ENCODE peak calls at places on chromosome 14, in four cellular contexts. N is BE2C, C is NCI-H2171, X is GM04504. H is an unnamed sample.

GRCh38 chr14:68787235-68787727 is 5.6 kb downstream of the ZFP36L1 start:
- DNase-seq in C (no peak), X (no peak), N (no peak), H (peak; percentile 55)

GRCh38 chr14:52895000-52895399 is 55.9 kb downstream of the FERMT2 start:
- DNase-seq in X (no peak), N (no peak), C (no peak), H (no peak)

GRCh38 chr14:72810201-72810600 is 83.7 kb downstream of the DPF3 start:
- DNase-seq in N (no peak), C (no peak), X (no peak), H (no peak)

GRCh38 chr14:35286707-35287106 is 5.5 kb upstream of the PSMA6 start:
- DNase-seq in X (no peak), C (no peak), N (no peak), H (no peak)

GRCh38 chr14:51093371-51094281 is 1.3 kb downstream of the TRIM9 start:
- DNase-seq in N (peak; percentile 80), C (peak; percentile 73), X (no peak), H (peak; percentile 60)

GRCh38 chr14:103302966-103303365 is 31.1 kb upstream of the EIF5 start:
- DNase-seq in X (no peak), N (no peak), C (no peak), H (no peak)

GRCh38 chr14:101072531-101072930 is 169.0 kb upstream of the RTL1 start:
- DNase-seq in X (no peak), N (peak; percentile 46), C (no peak), H (no peak)

GRCh38 chr14:72822946-72823611 is 70.8 kb downstream of the DPF3 start:
- DNase-seq in N (peak; percentile 91), C (no peak), X (no peak), H (no peak)

GRCh38 chr14:81594012-81594411 is 60.4 kb upstream of the SEL1L start:
- DNase-seq in N (no peak), C (no peak), X (no peak), H (peak; percentile 36)

GRCh38 chr14:94045563-94046345 is 19.6 kb downstream of the OTUB2 start:
- DNase-seq in X (no peak), C (no peak), N (no peak), H (no peak)

GRCh38 chr14:94536836-94537235 is 24.4 kb upstream of the SERPINA4 start:
- DNase-seq in C (no peak), N (no peak), X (no peak), H (no peak)

GRCh38 chr14:104794641-104795467 is 694 bp downstream of the AKT1 start:
- DNase-seq in X (no peak), C (no peak), N (no peak), H (peak; percentile 55)

H was measured in ELF-1.